ENCODE peak calls at places on chromosomes 5 and 9, in six cellular contexts. One of them, this sample, is unnamed.

GRCh38 chr9:35749515-35750255 is 598 bp downstream of the RGP1 start:
- DNase-seq in NCI-H1694 treated with DMSO at 0.1 percent for 48 hours: no peak
- DNase-seq in AG09309: no peak
- DNase-seq in left lobe of liver: no peak
- DNase-seq in mammary epithelial cell: peak
- DNase-seq in NCI-H1105 treated with DMSO at 0.1 percent for 48 hours: peak
- DNase-seq in this sample: peak

GRCh38 chr9:110650991-110651411 is 17.6 kb upstream of the MUSK start:
- DNase-seq in mammary epithelial cell: peak
- DNase-seq in AG09309: peak
- DNase-seq in NCI-H1694 treated with DMSO at 0.1 percent for 48 hours: no peak
- DNase-seq in NCI-H1105 treated with DMSO at 0.1 percent for 48 hours: no peak
- DNase-seq in left lobe of liver: no peak
- DNase-seq in this sample: peak

GRCh38 chr9:94945191-94946144 is 219.0 kb downstream of the AOPEP start:
- DNase-seq in NCI-H1105 treated with DMSO at 0.1 percent for 48 hours: no peak
- DNase-seq in mammary epithelial cell: peak
- DNase-seq in left lobe of liver: no peak
- DNase-seq in AG09309: peak
- DNase-seq in NCI-H1694 treated with DMSO at 0.1 percent for 48 hours: peak
- DNase-seq in this sample: peak

GRCh38 chr5:78407458-78407857 is 47.0 kb downstream of the SCAMP1 start:
- DNase-seq in left lobe of liver: no peak
- DNase-seq in NCI-H1694 treated with DMSO at 0.1 percent for 48 hours: no peak
- DNase-seq in AG09309: no peak
- DNase-seq in NCI-H1105 treated with DMSO at 0.1 percent for 48 hours: no peak
- DNase-seq in mammary epithelial cell: no peak
- DNase-seq in this sample: no peak

GRCh38 chr5:6540111-6540830 is 91.6 kb downstream of the UBE2QL1 start:
- DNase-seq in NCI-H1694 treated with DMSO at 0.1 percent for 48 hours: no peak
- DNase-seq in mammary epithelial cell: no peak
- DNase-seq in NCI-H1105 treated with DMSO at 0.1 percent for 48 hours: no peak
- DNase-seq in left lobe of liver: no peak
- DNase-seq in AG09309: no peak
- DNase-seq in this sample: no peak

GRCh38 chr5:131377785-131378325 is 114.0 kb downstream of the CDC42SE2 start:
- DNase-seq in NCI-H1105 treated with DMSO at 0.1 percent for 48 hours: no peak
- DNase-seq in NCI-H1694 treated with DMSO at 0.1 percent for 48 hours: no peak
- DNase-seq in mammary epithelial cell: no peak
- DNase-seq in left lobe of liver: no peak
- DNase-seq in AG09309: no peak
- DNase-seq in this sample: peak

GRCh38 chr9:130039504-130040147 is 3.4 kb downstream of the FNBP1 start:
- DNase-seq in AG09309: no peak
- DNase-seq in NCI-H1694 treated with DMSO at 0.1 percent for 48 hours: no peak
- DNase-seq in left lobe of liver: peak
- DNase-seq in mammary epithelial cell: no peak
- DNase-seq in NCI-H1105 treated with DMSO at 0.1 percent for 48 hours: peak
- DNase-seq in this sample: no peak

GRCh38 chr5:154199263-154199662 is 8.7 kb downstream of the GALNT10 start:
- DNase-seq in mammary epithelial cell: no peak
- DNase-seq in AG09309: no peak
- DNase-seq in left lobe of liver: no peak
- DNase-seq in NCI-H1105 treated with DMSO at 0.1 percent for 48 hours: no peak
- DNase-seq in NCI-H1694 treated with DMSO at 0.1 percent for 48 hours: no peak
- DNase-seq in this sample: peak

GRCh38 chr5:10856646-10857332 is 95.8 kb upstream of the DAP start:
- DNase-seq in AG09309: no peak
- DNase-seq in left lobe of liver: no peak
- DNase-seq in NCI-H1694 treated with DMSO at 0.1 percent for 48 hours: peak
- DNase-seq in mammary epithelial cell: peak
- DNase-seq in NCI-H1105 treated with DMSO at 0.1 percent for 48 hours: peak
- DNase-seq in this sample: peak

GRCh38 chr5:78795757-78796156 is 147.2 kb upstream of the LHFPL2 start:
- DNase-seq in NCI-H1105 treated with DMSO at 0.1 percent for 48 hours: no peak
- DNase-seq in mammary epithelial cell: no peak
- DNase-seq in left lobe of liver: no peak
- DNase-seq in NCI-H1694 treated with DMSO at 0.1 percent for 48 hours: no peak
- DNase-seq in AG09309: no peak
- DNase-seq in this sample: no peak

GRCh38 chr9:130128251-130128650 is 44.0 kb upstream of the NCS1 start:
- DNase-seq in NCI-H1694 treated with DMSO at 0.1 percent for 48 hours: no peak
- DNase-seq in NCI-H1105 treated with DMSO at 0.1 percent for 48 hours: no peak
- DNase-seq in mammary epithelial cell: no peak
- DNase-seq in left lobe of liver: no peak
- DNase-seq in AG09309: no peak
- DNase-seq in this sample: no peak

GRCh38 chr9:94639045-94639995 is at the start of gene FBP1:
- DNase-seq in NCI-H1105 treated with DMSO at 0.1 percent for 48 hours: no peak
- DNase-seq in mammary epithelial cell: no peak
- DNase-seq in left lobe of liver: peak
- DNase-seq in AG09309: no peak
- DNase-seq in NCI-H1694 treated with DMSO at 0.1 percent for 48 hours: no peak
- DNase-seq in this sample: no peak

GRCh38 chr9:93072383-93072795 is 13.9 kb downstream of the SUSD3 start:
- DNase-seq in AG09309: no peak
- DNase-seq in NCI-H1105 treated with DMSO at 0.1 percent for 48 hours: peak
- DNase-seq in left lobe of liver: peak
- DNase-seq in mammary epithelial cell: no peak
- DNase-seq in NCI-H1694 treated with DMSO at 0.1 percent for 48 hours: no peak
- DNase-seq in this sample: no peak

GRCh38 chr9:84652496-84653081 is 16.9 kb upstream of the NTRK2 start:
- DNase-seq in NCI-H1105 treated with DMSO at 0.1 percent for 48 hours: no peak
- DNase-seq in AG09309: no peak
- DNase-seq in NCI-H1694 treated with DMSO at 0.1 percent for 48 hours: no peak
- DNase-seq in mammary epithelial cell: no peak
- DNase-seq in left lobe of liver: no peak
- DNase-seq in this sample: no peak

GRCh38 chr5:32581010-32581785 is 4.2 kb upstream of the SUB1 start:
- DNase-seq in left lobe of liver: no peak
- DNase-seq in AG09309: no peak
- DNase-seq in mammary epithelial cell: no peak
- DNase-seq in NCI-H1694 treated with DMSO at 0.1 percent for 48 hours: no peak
- DNase-seq in NCI-H1105 treated with DMSO at 0.1 percent for 48 hours: no peak
- DNase-seq in this sample: no peak

GRCh38 chr9:107896544-107896943 is 407.0 kb upstream of the KLF4 start:
- DNase-seq in left lobe of liver: no peak
- DNase-seq in NCI-H1694 treated with DMSO at 0.1 percent for 48 hours: no peak
- DNase-seq in AG09309: no peak
- DNase-seq in NCI-H1105 treated with DMSO at 0.1 percent for 48 hours: no peak
- DNase-seq in mammary epithelial cell: no peak
- DNase-seq in this sample: no peak

GRCh38 chr5:115626444-115626823 is 598 bp upstream of the TMED7 start:
- DNase-seq in left lobe of liver: no peak
- DNase-seq in NCI-H1694 treated with DMSO at 0.1 percent for 48 hours: no peak
- DNase-seq in mammary epithelial cell: no peak
- DNase-seq in AG09309: no peak
- DNase-seq in NCI-H1105 treated with DMSO at 0.1 percent for 48 hours: no peak
- DNase-seq in this sample: no peak

GRCh38 chr5:35438786-35439185 is 178.9 kb upstream of the SPEF2 start:
- DNase-seq in NCI-H1105 treated with DMSO at 0.1 percent for 48 hours: no peak
- DNase-seq in left lobe of liver: no peak
- DNase-seq in NCI-H1694 treated with DMSO at 0.1 percent for 48 hours: no peak
- DNase-seq in mammary epithelial cell: peak
- DNase-seq in AG09309: no peak
- DNase-seq in this sample: no peak

GRCh38 chr5:60248900-60249299 is 355.4 kb upstream of the PDE4D start:
- DNase-seq in mammary epithelial cell: no peak
- DNase-seq in NCI-H1694 treated with DMSO at 0.1 percent for 48 hours: peak
- DNase-seq in AG09309: no peak
- DNase-seq in NCI-H1105 treated with DMSO at 0.1 percent for 48 hours: no peak
- DNase-seq in left lobe of liver: no peak
- DNase-seq in this sample: peak

GRCh38 chr9:109950710-109951443 is 170.9 kb downstream of the PALM2AKAP2 start:
- DNase-seq in left lobe of liver: no peak
- DNase-seq in NCI-H1694 treated with DMSO at 0.1 percent for 48 hours: no peak
- DNase-seq in mammary epithelial cell: no peak
- DNase-seq in NCI-H1105 treated with DMSO at 0.1 percent for 48 hours: no peak
- DNase-seq in AG09309: no peak
- DNase-seq in this sample: no peak

GRCh38 chr5:134070979-134071849 is 43.3 kb upstream of the TCF7 start:
- DNase-seq in left lobe of liver: no peak
- DNase-seq in NCI-H1105 treated with DMSO at 0.1 percent for 48 hours: no peak
- DNase-seq in mammary epithelial cell: no peak
- DNase-seq in NCI-H1694 treated with DMSO at 0.1 percent for 48 hours: no peak
- DNase-seq in AG09309: no peak
- DNase-seq in this sample: no peak

GRCh38 chr9:137611623-137612609 is 6.4 kb downstream of the ARRDC1 start:
- DNase-seq in NCI-H1694 treated with DMSO at 0.1 percent for 48 hours: no peak
- DNase-seq in NCI-H1105 treated with DMSO at 0.1 percent for 48 hours: no peak
- DNase-seq in mammary epithelial cell: peak
- DNase-seq in left lobe of liver: peak
- DNase-seq in AG09309: no peak
- DNase-seq in this sample: no peak

GRCh38 chr5:147613359-147613758 is 103.5 kb upstream of the DPYSL3 start:
- DNase-seq in AG09309: peak
- DNase-seq in NCI-H1105 treated with DMSO at 0.1 percent for 48 hours: no peak
- DNase-seq in mammary epithelial cell: peak
- DNase-seq in NCI-H1694 treated with DMSO at 0.1 percent for 48 hours: no peak
- DNase-seq in left lobe of liver: peak
- DNase-seq in this sample: no peak

GRCh38 chr9:33813712-33814641 is 3.0 kb upstream of the UBE2R2 start:
- DNase-seq in left lobe of liver: no peak
- DNase-seq in NCI-H1694 treated with DMSO at 0.1 percent for 48 hours: peak
- DNase-seq in NCI-H1105 treated with DMSO at 0.1 percent for 48 hours: peak
- DNase-seq in AG09309: peak
- DNase-seq in mammary epithelial cell: peak
- DNase-seq in this sample: peak

GRCh38 chr5:180072256-180072548 is 643 bp upstream of the RNF130 start:
- DNase-seq in mammary epithelial cell: no peak
- DNase-seq in AG09309: no peak
- DNase-seq in NCI-H1105 treated with DMSO at 0.1 percent for 48 hours: no peak
- DNase-seq in left lobe of liver: no peak
- DNase-seq in NCI-H1694 treated with DMSO at 0.1 percent for 48 hours: no peak
- DNase-seq in this sample: no peak

GRCh38 chr9:126420643-126421564 is 94.3 kb downstream of the MVB12B start:
- DNase-seq in NCI-H1105 treated with DMSO at 0.1 percent for 48 hours: peak
- DNase-seq in left lobe of liver: no peak
- DNase-seq in mammary epithelial cell: peak
- DNase-seq in NCI-H1694 treated with DMSO at 0.1 percent for 48 hours: no peak
- DNase-seq in AG09309: no peak
- DNase-seq in this sample: no peak

This sample was measured in putamen.